ENCODE peak calls at places on chromosomes 11 and 22, in four cellular contexts. One of them, this sample, is unnamed.

GRCh38 chr11:12762696-12763324 is 88.6 kb downstream of the TEAD1 start:
- DNase-seq in esophagus squamous epithelium: no peak
- DNase-seq in CD8-positive, alpha-beta T cell: no peak
- DNase-seq in A549: no peak
- DNase-seq in this sample: no peak

GRCh38 chr11:32297629-32298028 is 137.7 kb downstream of the WT1 start:
- DNase-seq in CD8-positive, alpha-beta T cell: no peak
- DNase-seq in esophagus squamous epithelium: no peak
- DNase-seq in A549: peak
- DNase-seq in this sample: no peak

GRCh38 chr11:129788278-129788677 is 27.4 kb upstream of the TMEM45B start:
- DNase-seq in CD8-positive, alpha-beta T cell: no peak
- DNase-seq in A549: no peak
- DNase-seq in esophagus squamous epithelium: no peak
- DNase-seq in this sample: no peak

GRCh38 chr11:6817668-6818067 is 18.2 kb upstream of the OR6A2 start:
- DNase-seq in A549: no peak
- DNase-seq in CD8-positive, alpha-beta T cell: no peak
- DNase-seq in esophagus squamous epithelium: no peak
- DNase-seq in this sample: no peak

GRCh38 chr22:30932661-30933060 is 35.9 kb downstream of the MORC2 start:
- DNase-seq in CD8-positive, alpha-beta T cell: no peak
- DNase-seq in A549: no peak
- DNase-seq in esophagus squamous epithelium: no peak
- DNase-seq in this sample: no peak

GRCh38 chr22:36930041-36930935 is 16.9 kb downstream of the CSF2RB start:
- DNase-seq in CD8-positive, alpha-beta T cell: no peak
- DNase-seq in esophagus squamous epithelium: no peak
- DNase-seq in A549: no peak
- DNase-seq in this sample: no peak

GRCh38 chr11:65114538-65115171 is 2.8 kb downstream of the ZNHIT2 start:
- DNase-seq in A549: no peak
- DNase-seq in esophagus squamous epithelium: no peak
- DNase-seq in CD8-positive, alpha-beta T cell: no peak
- DNase-seq in this sample: no peak

GRCh38 chr11:67409261-67409666 is 5.4 kb downstream of the TBC1D10C start:
- DNase-seq in A549: no peak
- DNase-seq in CD8-positive, alpha-beta T cell: peak
- DNase-seq in esophagus squamous epithelium: no peak
- DNase-seq in this sample: no peak

GRCh38 chr11:119497717-119498116 is 74.7 kb upstream of the THY1 start:
- DNase-seq in esophagus squamous epithelium: no peak
- DNase-seq in A549: no peak
- DNase-seq in CD8-positive, alpha-beta T cell: no peak
- DNase-seq in this sample: no peak

GRCh38 chr11:116312560-116313340 is 460.0 kb downstream of the BUD13 start:
- DNase-seq in A549: peak
- DNase-seq in esophagus squamous epithelium: no peak
- DNase-seq in CD8-positive, alpha-beta T cell: no peak
- DNase-seq in this sample: no peak

GRCh38 chr22:25134028-25134427 is 65.6 kb upstream of the CRYBB3 start:
- DNase-seq in A549: no peak
- DNase-seq in esophagus squamous epithelium: no peak
- DNase-seq in CD8-positive, alpha-beta T cell: no peak
- DNase-seq in this sample: no peak

GRCh38 chr22:25054943-25055511 is 102.5 kb downstream of the KIAA1671 start:
- DNase-seq in esophagus squamous epithelium: no peak
- DNase-seq in CD8-positive, alpha-beta T cell: no peak
- DNase-seq in A549: no peak
- DNase-seq in this sample: no peak

GRCh38 chr11:100932474-100933100 is 197.0 kb downstream of the PGR start:
- DNase-seq in CD8-positive, alpha-beta T cell: no peak
- DNase-seq in esophagus squamous epithelium: no peak
- DNase-seq in A549: peak
- DNase-seq in this sample: no peak

GRCh38 chr11:102400603-102401002 is 52.0 kb downstream of the TMEM123 start:
- DNase-seq in CD8-positive, alpha-beta T cell: no peak
- DNase-seq in esophagus squamous epithelium: no peak
- DNase-seq in A549: no peak
- DNase-seq in this sample: no peak

GRCh38 chr11:69801513-69802335 is 17.5 kb downstream of the FGF3 start:
- DNase-seq in A549: peak
- DNase-seq in esophagus squamous epithelium: no peak
- DNase-seq in CD8-positive, alpha-beta T cell: peak
- DNase-seq in this sample: no peak

GRCh38 chr22:19194751-19195536 is 16.4 kb upstream of the SLC25A1 start:
- DNase-seq in CD8-positive, alpha-beta T cell: no peak
- DNase-seq in esophagus squamous epithelium: no peak
- DNase-seq in A549: no peak
- DNase-seq in this sample: no peak

GRCh38 chr22:32643246-32643645 is 158.3 kb upstream of the TIMP3 start:
- DNase-seq in A549: no peak
- DNase-seq in CD8-positive, alpha-beta T cell: no peak
- DNase-seq in esophagus squamous epithelium: no peak
- DNase-seq in this sample: no peak

GRCh38 chr22:36610056-36610455 is 81.1 kb upstream of the EIF3D start:
- DNase-seq in esophagus squamous epithelium: no peak
- DNase-seq in A549: no peak
- DNase-seq in CD8-positive, alpha-beta T cell: no peak
- DNase-seq in this sample: no peak

GRCh38 chr11:17985517-17985916 is 27.3 kb downstream of the SERGEF start:
- DNase-seq in A549: no peak
- DNase-seq in esophagus squamous epithelium: no peak
- DNase-seq in CD8-positive, alpha-beta T cell: no peak
- DNase-seq in this sample: no peak

GRCh38 chr22:39617342-39617741 is 46.8 kb downstream of the CACNA1I start:
- DNase-seq in CD8-positive, alpha-beta T cell: no peak
- DNase-seq in A549: no peak
- DNase-seq in esophagus squamous epithelium: no peak
- DNase-seq in this sample: no peak

GRCh38 chr22:43481528-43482309 is 69.9 kb downstream of the MPPED1 start:
- DNase-seq in CD8-positive, alpha-beta T cell: no peak
- DNase-seq in A549: no peak
- DNase-seq in esophagus squamous epithelium: no peak
- DNase-seq in this sample: no peak

GRCh38 chr22:19292262-19293230 is 1.0 kb upstream of the CLTCL1 start:
- DNase-seq in esophagus squamous epithelium: no peak
- DNase-seq in A549: no peak
- DNase-seq in CD8-positive, alpha-beta T cell: no peak
- DNase-seq in this sample: no peak

GRCh38 chr22:20014526-20015186 is 2.0 kb downstream of the ARVCF start:
- DNase-seq in CD8-positive, alpha-beta T cell: no peak
- DNase-seq in esophagus squamous epithelium: no peak
- DNase-seq in A549: no peak
- DNase-seq in this sample: no peak

GRCh38 chr11:120441592-120441991 is 70.0 kb upstream of the GRIK4 start:
- DNase-seq in esophagus squamous epithelium: no peak
- DNase-seq in A549: no peak
- DNase-seq in CD8-positive, alpha-beta T cell: no peak
- DNase-seq in this sample: no peak

GRCh38 chr11:8722156-8722555 is 39.6 kb downstream of the RPL27A start:
- DNase-seq in A549: peak
- DNase-seq in esophagus squamous epithelium: no peak
- DNase-seq in CD8-positive, alpha-beta T cell: no peak
- DNase-seq in this sample: no peak

GRCh38 chr11:34356918-34357645 is 728 bp downstream of the ABTB2 start:
- DNase-seq in CD8-positive, alpha-beta T cell: peak
- DNase-seq in esophagus squamous epithelium: no peak
- DNase-seq in A549: peak
- DNase-seq in this sample: peak

GRCh38 chr11:34358666-34359547 is 1.1 kb upstream of the ABTB2 start:
- DNase-seq in CD8-positive, alpha-beta T cell: peak
- DNase-seq in esophagus squamous epithelium: peak
- DNase-seq in A549: peak
- DNase-seq in this sample: peak

GRCh38 chr11:34359548-34359891 is 1.7 kb upstream of the ABTB2 start:
- DNase-seq in CD8-positive, alpha-beta T cell: no peak
- DNase-seq in esophagus squamous epithelium: no peak
- DNase-seq in A549: no peak
- DNase-seq in this sample: no peak

GRCh38 chr11:34357646-34358257 is at the start of gene ABTB2:
- DNase-seq in CD8-positive, alpha-beta T cell: peak
- DNase-seq in esophagus squamous epithelium: peak
- DNase-seq in A549: peak
- DNase-seq in this sample: peak

GRCh38 chr11:34358258-34358665 is 452 bp upstream of the ABTB2 start:
- DNase-seq in esophagus squamous epithelium: no peak
- DNase-seq in CD8-positive, alpha-beta T cell: no peak
- DNase-seq in A549: peak
- DNase-seq in this sample: no peak
- TF ChIP-seq CTCF in esophagus squamous epithelium: no peak
- TF ChIP-seq CTCF in CD8-positive, alpha-beta T cell: no peak
- TF ChIP-seq CTCF in A549: no peak
- TF ChIP-seq CTCF in this sample: no peak

DNA sequence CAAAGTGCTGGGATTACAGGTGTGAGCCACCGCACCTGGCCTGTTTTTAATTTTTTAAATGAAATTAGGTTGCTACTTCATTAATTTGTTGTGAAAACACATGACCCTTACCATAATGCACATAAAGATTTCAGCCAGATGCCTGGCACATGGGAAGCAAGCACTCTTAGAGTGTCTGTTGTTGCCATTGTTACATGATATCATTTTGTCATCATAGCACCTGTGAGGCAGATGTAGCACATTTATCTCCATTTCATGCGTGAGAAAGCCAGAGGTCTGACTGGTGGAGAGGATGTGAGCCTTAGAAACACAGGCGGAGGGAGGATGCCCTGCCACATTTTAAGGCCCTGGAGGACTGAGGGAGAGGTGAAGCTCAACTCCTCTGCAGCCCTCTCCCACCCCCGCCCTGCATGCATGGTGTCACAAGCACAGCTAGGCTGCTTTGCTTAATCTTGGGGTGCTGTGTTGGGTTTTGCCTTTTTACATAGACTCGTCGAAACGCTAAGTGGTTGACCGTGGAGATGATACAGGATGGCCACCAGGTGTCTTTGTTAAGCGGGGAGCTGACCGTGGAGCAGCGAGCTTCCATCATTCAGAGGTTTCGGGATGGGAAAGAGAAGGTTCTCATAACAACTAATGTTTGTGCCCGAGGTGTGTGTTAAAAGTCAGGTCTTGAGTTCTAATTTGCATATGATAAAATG is 14.0 kb downstream of the DDX25 start:
- DNase-seq in CD8-positive, alpha-beta T cell: no peak
- DNase-seq in esophagus squamous epithelium: no peak
- DNase-seq in A549: no peak
- DNase-seq in this sample: no peak
- TF ChIP-seq CTCF in CD8-positive, alpha-beta T cell: no peak
- TF ChIP-seq CTCF in esophagus squamous epithelium: no peak
- TF ChIP-seq CTCF in A549: no peak
- TF ChIP-seq CTCF in this sample: no peak

GRCh38 chr11:78420255-78420764 is 2.7 kb upstream of the GAB2 start:
- DNase-seq in CD8-positive, alpha-beta T cell: no peak
- DNase-seq in esophagus squamous epithelium: no peak
- DNase-seq in A549: peak
- DNase-seq in this sample: peak
- TF ChIP-seq CTCF in CD8-positive, alpha-beta T cell: peak
- TF ChIP-seq CTCF in esophagus squamous epithelium: peak
- TF ChIP-seq CTCF in A549: peak
- TF ChIP-seq CTCF in this sample: peak

DNA sequence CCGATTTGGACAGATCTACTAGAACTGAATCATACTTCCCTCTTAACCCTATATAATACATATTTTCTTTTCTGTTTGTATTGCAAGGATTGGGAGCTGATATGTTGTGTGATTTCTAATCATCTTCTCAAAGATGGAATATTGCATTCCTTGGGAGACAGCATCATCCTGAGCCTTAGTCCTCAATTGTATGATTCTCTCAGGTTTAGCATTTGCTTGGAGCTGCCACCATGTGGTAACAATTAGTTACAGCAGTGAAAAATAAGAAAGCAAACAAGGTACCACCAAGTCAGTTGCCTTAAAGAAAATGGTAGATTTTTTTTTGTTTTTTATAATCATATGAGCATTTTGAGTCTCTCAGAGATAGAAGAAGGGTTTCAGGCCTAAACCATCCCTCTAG is 11.9 kb downstream of the SNX19 start:
- DNase-seq in esophagus squamous epithelium: no peak
- DNase-seq in A549: no peak
- DNase-seq in CD8-positive, alpha-beta T cell: no peak
- DNase-seq in this sample: no peak
- TF ChIP-seq CTCF in esophagus squamous epithelium: no peak
- TF ChIP-seq CTCF in A549: peak
- TF ChIP-seq CTCF in CD8-positive, alpha-beta T cell: no peak
- TF ChIP-seq CTCF in this sample: peak

DNA sequence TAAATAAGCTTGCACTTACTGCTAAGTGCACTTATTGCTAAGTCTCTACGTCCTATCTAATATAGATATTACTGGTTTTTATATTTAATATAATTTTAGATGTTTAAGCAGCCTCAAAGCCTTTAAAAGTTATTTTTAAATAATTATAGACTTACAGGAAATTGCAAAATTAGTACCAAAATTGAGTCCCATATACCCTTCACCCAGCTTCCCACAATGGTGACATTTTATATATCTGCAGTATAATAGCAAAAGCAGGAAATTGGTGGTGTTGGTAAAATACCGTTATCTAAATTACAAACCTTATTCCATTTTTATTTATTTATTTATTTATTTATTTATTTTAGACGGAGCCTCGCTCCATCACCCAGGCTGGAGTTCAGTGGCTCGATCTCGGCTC is 1.9 kb upstream of the AP1B1 start:
- DNase-seq in esophagus squamous epithelium: no peak
- DNase-seq in A549: no peak
- DNase-seq in CD8-positive, alpha-beta T cell: no peak
- DNase-seq in this sample: no peak
- TF ChIP-seq CTCF in esophagus squamous epithelium: no peak
- TF ChIP-seq CTCF in A549: no peak
- TF ChIP-seq CTCF in CD8-positive, alpha-beta T cell: no peak
- TF ChIP-seq CTCF in this sample: no peak

DNA sequence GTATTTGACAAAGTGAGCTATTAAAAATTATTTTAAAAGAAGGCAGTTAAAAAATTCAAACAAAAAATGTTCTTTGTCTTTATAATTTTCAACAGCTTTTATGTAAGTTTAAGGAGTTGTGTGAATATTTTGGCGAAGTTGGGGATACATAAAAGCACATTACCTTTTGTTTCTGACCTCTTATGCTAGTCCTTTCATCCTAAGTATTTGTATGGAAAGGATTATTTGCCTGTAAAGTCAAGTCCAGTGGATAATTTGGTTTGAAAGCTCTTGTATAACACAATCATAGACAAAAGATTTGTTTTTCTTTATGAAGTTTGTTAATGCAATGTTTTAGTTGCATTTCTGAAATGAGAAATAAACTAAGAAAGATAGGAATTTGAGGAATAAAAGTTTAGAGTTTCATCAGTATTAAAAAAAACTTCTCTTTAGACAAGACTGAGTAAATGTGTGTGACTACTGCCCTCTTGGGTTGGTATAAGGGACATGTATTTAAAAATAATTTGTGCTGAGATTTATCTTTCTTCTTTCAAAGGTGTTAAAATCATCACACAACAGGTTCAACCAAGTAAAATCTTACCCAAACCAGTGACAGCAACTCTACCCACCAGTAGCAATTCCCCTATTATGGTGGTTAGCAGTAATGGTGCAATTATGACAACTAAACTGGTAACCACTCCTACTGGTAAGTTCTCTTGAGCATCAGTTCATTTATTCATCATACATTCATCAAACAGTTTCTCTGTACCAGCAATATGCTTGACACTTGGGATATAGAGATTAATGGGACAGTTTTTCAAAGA is 68.2 kb downstream of the EMSY start:
- DNase-seq in CD8-positive, alpha-beta T cell: no peak
- DNase-seq in A549: peak
- DNase-seq in esophagus squamous epithelium: no peak
- DNase-seq in this sample: no peak
- TF ChIP-seq CTCF in CD8-positive, alpha-beta T cell: peak
- TF ChIP-seq CTCF in A549: peak
- TF ChIP-seq CTCF in esophagus squamous epithelium: no peak
- TF ChIP-seq CTCF in this sample: peak

GRCh38 chr11:10514210-10514609 is 26.8 kb downstream of the RNF141 start:
- DNase-seq in esophagus squamous epithelium: no peak
- DNase-seq in A549: peak
- DNase-seq in CD8-positive, alpha-beta T cell: no peak
- DNase-seq in this sample: no peak
- TF ChIP-seq CTCF in esophagus squamous epithelium: peak
- TF ChIP-seq CTCF in A549: peak
- TF ChIP-seq CTCF in CD8-positive, alpha-beta T cell: no peak
- TF ChIP-seq CTCF in this sample: peak

This sample was measured in mesothelial cell of epicardium.